ENCODE peak calls at places on chromosomes 16 and 17, in eight cellular contexts. One of them, this sample, is unnamed.

GRCh38 chr16:86751081-86752030 is 173.0 kb downstream of the FOXL1 start:
- DNase-seq in stimulated activated naive B cell treated with anti-CD40 and anti-IgM and Interleukin-4, amounts not matched to agents 10 μg/mL and 1 μg/mL and 100 μg/mL, for 72 hours: no peak
- DNase-seq in C1 segment of cervical spinal cord: no peak
- DNase-seq in activated T-helper 2 cell treated with anti-CD3 and anti-CD28 coated beads, Interferon-gamma antibody, Interleukin-2, Interleukin-4, amounts not matched to agents 10 μg/mL and 5 μg/mL and 100 μg/mL, durations not matched to agents 14 hours and 24 hours and 36 hours: no peak
- DNase-seq in hepatic stellate cell: peak; percentile 77
- DNase-seq in H7: peak; percentile 57
- DNase-seq in pancreas: no peak
- DNase-seq in HCEC 1CT: peak; percentile 85
- DNase-seq in this sample: peak; percentile 74

GRCh38 chr16:48384305-48384981 is 770 bp downstream of the SIAH1 start:
- DNase-seq in activated T-helper 2 cell treated with anti-CD3 and anti-CD28 coated beads, Interferon-gamma antibody, Interleukin-2, Interleukin-4, amounts not matched to agents 10 μg/mL and 5 μg/mL and 100 μg/mL, durations not matched to agents 14 hours and 24 hours and 36 hours: peak; percentile 26
- DNase-seq in stimulated activated naive B cell treated with anti-CD40 and anti-IgM and Interleukin-4, amounts not matched to agents 10 μg/mL and 1 μg/mL and 100 μg/mL, for 72 hours: peak; percentile 18
- DNase-seq in hepatic stellate cell: peak; percentile 61
- DNase-seq in C1 segment of cervical spinal cord: peak; percentile 52
- DNase-seq in HCEC 1CT: peak; percentile 53
- DNase-seq in pancreas: peak; percentile 51
- DNase-seq in H7: peak; percentile 94
- DNase-seq in this sample: peak; percentile 75

GRCh38 chr17:72022328-72022727 is 98.5 kb upstream of the SOX9 start:
- DNase-seq in HCEC 1CT: no peak
- DNase-seq in pancreas: no peak
- DNase-seq in activated T-helper 2 cell treated with anti-CD3 and anti-CD28 coated beads, Interferon-gamma antibody, Interleukin-2, Interleukin-4, amounts not matched to agents 10 μg/mL and 5 μg/mL and 100 μg/mL, durations not matched to agents 14 hours and 24 hours and 36 hours: no peak
- DNase-seq in hepatic stellate cell: no peak
- DNase-seq in stimulated activated naive B cell treated with anti-CD40 and anti-IgM and Interleukin-4, amounts not matched to agents 10 μg/mL and 1 μg/mL and 100 μg/mL, for 72 hours: no peak
- DNase-seq in H7: no peak
- DNase-seq in C1 segment of cervical spinal cord: no peak
- DNase-seq in this sample: no peak

GRCh38 chr17:82858376-82859126 is 18.7 kb upstream of the ZNF750 start:
- DNase-seq in HCEC 1CT: no peak
- DNase-seq in hepatic stellate cell: no peak
- DNase-seq in pancreas: no peak
- DNase-seq in C1 segment of cervical spinal cord: no peak
- DNase-seq in H7: peak; percentile 65
- DNase-seq in stimulated activated naive B cell treated with anti-CD40 and anti-IgM and Interleukin-4, amounts not matched to agents 10 μg/mL and 1 μg/mL and 100 μg/mL, for 72 hours: no peak
- DNase-seq in activated T-helper 2 cell treated with anti-CD3 and anti-CD28 coated beads, Interferon-gamma antibody, Interleukin-2, Interleukin-4, amounts not matched to agents 10 μg/mL and 5 μg/mL and 100 μg/mL, durations not matched to agents 14 hours and 24 hours and 36 hours: no peak
- DNase-seq in this sample: peak; percentile 96

GRCh38 chr16:15553313-15554088 is 89.5 kb downstream of the MARF1 start:
- DNase-seq in activated T-helper 2 cell treated with anti-CD3 and anti-CD28 coated beads, Interferon-gamma antibody, Interleukin-2, Interleukin-4, amounts not matched to agents 10 μg/mL and 5 μg/mL and 100 μg/mL, durations not matched to agents 14 hours and 24 hours and 36 hours: no peak
- DNase-seq in H7: no peak
- DNase-seq in hepatic stellate cell: no peak
- DNase-seq in pancreas: no peak
- DNase-seq in HCEC 1CT: no peak
- DNase-seq in stimulated activated naive B cell treated with anti-CD40 and anti-IgM and Interleukin-4, amounts not matched to agents 10 μg/mL and 1 μg/mL and 100 μg/mL, for 72 hours: no peak
- DNase-seq in C1 segment of cervical spinal cord: no peak
- DNase-seq in this sample: no peak

GRCh38 chr17:16872836-16873653 is 98.9 kb downstream of the TNFRSF13B start:
- DNase-seq in stimulated activated naive B cell treated with anti-CD40 and anti-IgM and Interleukin-4, amounts not matched to agents 10 μg/mL and 1 μg/mL and 100 μg/mL, for 72 hours: peak; percentile 18
- DNase-seq in hepatic stellate cell: peak; percentile 35
- DNase-seq in C1 segment of cervical spinal cord: no peak
- DNase-seq in pancreas: no peak
- DNase-seq in H7: peak; percentile 96
- DNase-seq in HCEC 1CT: peak; percentile 51
- DNase-seq in activated T-helper 2 cell treated with anti-CD3 and anti-CD28 coated beads, Interferon-gamma antibody, Interleukin-2, Interleukin-4, amounts not matched to agents 10 μg/mL and 5 μg/mL and 100 μg/mL, durations not matched to agents 14 hours and 24 hours and 36 hours: no peak
- DNase-seq in this sample: peak; percentile 75

GRCh38 chr16:81521141-81521626 is 76.6 kb downstream of the CMIP start:
- DNase-seq in HCEC 1CT: no peak
- DNase-seq in H7: no peak
- DNase-seq in C1 segment of cervical spinal cord: no peak
- DNase-seq in hepatic stellate cell: no peak
- DNase-seq in stimulated activated naive B cell treated with anti-CD40 and anti-IgM and Interleukin-4, amounts not matched to agents 10 μg/mL and 1 μg/mL and 100 μg/mL, for 72 hours: peak; percentile 34
- DNase-seq in pancreas: no peak
- DNase-seq in activated T-helper 2 cell treated with anti-CD3 and anti-CD28 coated beads, Interferon-gamma antibody, Interleukin-2, Interleukin-4, amounts not matched to agents 10 μg/mL and 5 μg/mL and 100 μg/mL, durations not matched to agents 14 hours and 24 hours and 36 hours: peak; percentile 81
- DNase-seq in this sample: no peak

GRCh38 chr17:18031955-18032354 is 7.0 kb downstream of the ATPAF2 start:
- DNase-seq in C1 segment of cervical spinal cord: no peak
- DNase-seq in stimulated activated naive B cell treated with anti-CD40 and anti-IgM and Interleukin-4, amounts not matched to agents 10 μg/mL and 1 μg/mL and 100 μg/mL, for 72 hours: no peak
- DNase-seq in hepatic stellate cell: no peak
- DNase-seq in H7: no peak
- DNase-seq in HCEC 1CT: peak; percentile 13
- DNase-seq in activated T-helper 2 cell treated with anti-CD3 and anti-CD28 coated beads, Interferon-gamma antibody, Interleukin-2, Interleukin-4, amounts not matched to agents 10 μg/mL and 5 μg/mL and 100 μg/mL, durations not matched to agents 14 hours and 24 hours and 36 hours: no peak
- DNase-seq in pancreas: no peak
- DNase-seq in this sample: peak; percentile 83

GRCh38 chr16:77951788-77952187 is 70.6 kb upstream of the CLEC3A start:
- DNase-seq in pancreas: no peak
- DNase-seq in C1 segment of cervical spinal cord: no peak
- DNase-seq in HCEC 1CT: peak; percentile 16
- DNase-seq in H7: peak; percentile 53
- DNase-seq in hepatic stellate cell: no peak
- DNase-seq in stimulated activated naive B cell treated with anti-CD40 and anti-IgM and Interleukin-4, amounts not matched to agents 10 μg/mL and 1 μg/mL and 100 μg/mL, for 72 hours: no peak
- DNase-seq in activated T-helper 2 cell treated with anti-CD3 and anti-CD28 coated beads, Interferon-gamma antibody, Interleukin-2, Interleukin-4, amounts not matched to agents 10 μg/mL and 5 μg/mL and 100 μg/mL, durations not matched to agents 14 hours and 24 hours and 36 hours: no peak
- DNase-seq in this sample: no peak

GRCh38 chr17:10772425-10773380 is 31.2 kb downstream of the TMEM238L start:
- DNase-seq in activated T-helper 2 cell treated with anti-CD3 and anti-CD28 coated beads, Interferon-gamma antibody, Interleukin-2, Interleukin-4, amounts not matched to agents 10 μg/mL and 5 μg/mL and 100 μg/mL, durations not matched to agents 14 hours and 24 hours and 36 hours: no peak
- DNase-seq in stimulated activated naive B cell treated with anti-CD40 and anti-IgM and Interleukin-4, amounts not matched to agents 10 μg/mL and 1 μg/mL and 100 μg/mL, for 72 hours: no peak
- DNase-seq in HCEC 1CT: no peak
- DNase-seq in hepatic stellate cell: no peak
- DNase-seq in pancreas: peak; percentile 16
- DNase-seq in H7: peak; percentile 76
- DNase-seq in C1 segment of cervical spinal cord: no peak
- DNase-seq in this sample: peak; percentile 88

GRCh38 chr16:30926333-30926811 is 3.0 kb downstream of the FBXL19 start:
- DNase-seq in pancreas: no peak
- DNase-seq in HCEC 1CT: no peak
- DNase-seq in hepatic stellate cell: no peak
- DNase-seq in H7: peak; percentile 36
- DNase-seq in activated T-helper 2 cell treated with anti-CD3 and anti-CD28 coated beads, Interferon-gamma antibody, Interleukin-2, Interleukin-4, amounts not matched to agents 10 μg/mL and 5 μg/mL and 100 μg/mL, durations not matched to agents 14 hours and 24 hours and 36 hours: no peak
- DNase-seq in stimulated activated naive B cell treated with anti-CD40 and anti-IgM and Interleukin-4, amounts not matched to agents 10 μg/mL and 1 μg/mL and 100 μg/mL, for 72 hours: no peak
- DNase-seq in C1 segment of cervical spinal cord: no peak
- DNase-seq in this sample: no peak

GRCh38 chr16:31493506-31494125 is 10.7 kb downstream of the SLC5A2 start:
- DNase-seq in pancreas: no peak
- DNase-seq in HCEC 1CT: no peak
- DNase-seq in hepatic stellate cell: no peak
- DNase-seq in H7: no peak
- DNase-seq in stimulated activated naive B cell treated with anti-CD40 and anti-IgM and Interleukin-4, amounts not matched to agents 10 μg/mL and 1 μg/mL and 100 μg/mL, for 72 hours: no peak
- DNase-seq in C1 segment of cervical spinal cord: no peak
- DNase-seq in activated T-helper 2 cell treated with anti-CD3 and anti-CD28 coated beads, Interferon-gamma antibody, Interleukin-2, Interleukin-4, amounts not matched to agents 10 μg/mL and 5 μg/mL and 100 μg/mL, durations not matched to agents 14 hours and 24 hours and 36 hours: no peak
- DNase-seq in this sample: no peak